ENCODE peak calls at places on chromosomes 3 and 15, in four cellular contexts. E, R, Y and N are unnamed samples.

GRCh38 chr3:129061888-129062834 is 1.6 kb downstream of the GP9 start:
- DNase-seq in E (no peak), R (no peak), Y (no peak), N (no peak)

GRCh38 chr3:172658344-172659245 is 52.3 kb downstream of the NCEH1 start:
- DNase-seq in E (peak; percentile 49), R (no peak), Y (peak; percentile 29), N (peak; percentile 88)

GRCh38 chr15:36024066-36024465 is 478.1 kb upstream of the DPH6 start:
- DNase-seq in E (no peak), R (no peak), Y (no peak), N (peak; percentile 0)

GRCh38 chr3:42527368-42527917 is 25.0 kb downstream of the VIPR1 start:
- DNase-seq in E (no peak), R (no peak), Y (no peak), N (no peak)

GRCh38 chr3:141578197-141578596 is 91.4 kb downstream of the RASA2 start:
- DNase-seq in E (no peak), R (no peak), Y (no peak), N (peak; percentile 56)

GRCh38 chr3:87349833-87350232 is 73.4 kb upstream of the POU1F1 start:
- DNase-seq in E (no peak), R (no peak), Y (no peak), N (no peak)

GRCh38 chr3:99758502-99759177 is 59.0 kb upstream of the CMSS1 start:
- DNase-seq in E (no peak), R (no peak), Y (no peak), N (no peak)

GRCh38 chr15:37101634-37102314 is 1.4 kb upstream of the MEIS2 start:
- DNase-seq in E (peak; percentile 78), R (peak; percentile 95), Y (peak; percentile 85), N (peak; percentile 69)

GRCh38 chr15:52334491-52335160 is 39.0 kb upstream of the MYO5C start:
- DNase-seq in E (no peak), R (no peak), Y (no peak), N (peak; percentile 58)

GRCh38 chr3:85304360-85304964 is 345.7 kb downstream of the CADM2 start:
- DNase-seq in E (no peak), R (no peak), Y (peak; percentile 8), N (no peak)

GRCh38 chr15:95160316-95160715 is 929.0 kb downstream of the MCTP2 start:
- DNase-seq in E (no peak), R (no peak), Y (no peak), N (no peak)

GRCh38 chr15:40313531-40314398 is 6.0 kb upstream of the PLCB2 start:
- DNase-seq in E (peak; percentile 90), R (no peak), Y (peak; percentile 57), N (peak; percentile 32)

GRCh38 chr3:177729939-177730700 is 532.8 kb upstream of the TBL1XR1 start:
- DNase-seq in E (peak; percentile 28), R (no peak), Y (no peak), N (peak; percentile 52)

GRCh38 chr15:45544266-45545023 is 21.9 kb upstream of the SLC30A4 start:
- DNase-seq in E (no peak), R (no peak), Y (no peak), N (no peak)

GRCh38 chr3:184377882-184378445 is at the start of gene THPO:
- DNase-seq in E (peak; percentile 76), R (no peak), Y (peak; percentile 65), N (no peak)

GRCh38 chr15:78638658-78639314 is 2.2 kb downstream of the CHRNB4 start:
- DNase-seq in E (peak; percentile 63), R (no peak), Y (peak; percentile 84), N (peak; percentile 8)

GRCh38 chr3:192077795-192078497 is 617.0 kb downstream of the PYDC2 start:
- DNase-seq in E (no peak), R (no peak), Y (no peak), N (no peak)

GRCh38 chr3:13404625-13405452 is 15.3 kb downstream of the NUP210 start:
- DNase-seq in E (no peak), R (no peak), Y (no peak), N (no peak)

GRCh38 chr15:34106423-34106822 is 4.5 kb downstream of the PGBD4 start:
- DNase-seq in E (no peak), R (no peak), Y (no peak), N (no peak)

GRCh38 chr15:69718916-69719315 is 266.3 kb downstream of the RPLP1 start:
- DNase-seq in E (peak; percentile 70), R (no peak), Y (no peak), N (no peak)

GRCh38 chr15:58295637-58296036 is 136.2 kb upstream of the LIPC start:
- DNase-seq in E (no peak), R (no peak), Y (no peak), N (no peak)
- H3K4me3 ChIP-seq in E (no peak overlapping the region), R (no peak overlapping the region), Y (no peak overlapping the region), N (no peak overlapping the region)

DNA sequence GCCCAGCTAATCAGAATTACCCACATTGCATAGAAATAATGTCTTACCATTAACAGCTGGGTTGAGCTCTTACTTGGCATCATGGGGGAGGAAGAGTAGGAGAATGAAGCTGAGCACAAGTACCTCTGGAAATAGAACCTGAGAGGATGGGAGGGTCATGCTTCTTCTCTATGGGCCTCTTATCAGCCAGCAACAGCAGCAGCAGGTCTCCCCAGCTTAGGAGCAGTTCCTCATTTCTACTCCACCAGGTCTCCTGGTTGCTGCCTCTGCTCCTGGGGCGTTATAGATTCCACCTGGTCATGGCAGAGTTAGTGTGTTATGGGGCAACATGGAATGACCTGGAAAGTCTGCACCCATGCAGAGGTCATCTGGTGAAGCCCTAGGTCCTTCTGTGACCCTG is 3.4 kb downstream of the FSD2 start:
- DNase-seq in E (no peak), R (no peak), Y (no peak), N (no peak)
- H3K4me3 ChIP-seq in E (no peak overlapping the region), R (no peak overlapping the region), Y (no peak overlapping the region), N (no peak overlapping the region)

GRCh38 chr15:41511331-41512077 is 2.1 kb downstream of the LTK start:
- DNase-seq in E (no peak), R (no peak), Y (peak; percentile 55), N (no peak)
- H3K4me3 ChIP-seq in E (no peak overlapping the region), R (no peak overlapping the region), Y (peak overlapping the region; percentile 13), N (no peak overlapping the region)

DNA sequence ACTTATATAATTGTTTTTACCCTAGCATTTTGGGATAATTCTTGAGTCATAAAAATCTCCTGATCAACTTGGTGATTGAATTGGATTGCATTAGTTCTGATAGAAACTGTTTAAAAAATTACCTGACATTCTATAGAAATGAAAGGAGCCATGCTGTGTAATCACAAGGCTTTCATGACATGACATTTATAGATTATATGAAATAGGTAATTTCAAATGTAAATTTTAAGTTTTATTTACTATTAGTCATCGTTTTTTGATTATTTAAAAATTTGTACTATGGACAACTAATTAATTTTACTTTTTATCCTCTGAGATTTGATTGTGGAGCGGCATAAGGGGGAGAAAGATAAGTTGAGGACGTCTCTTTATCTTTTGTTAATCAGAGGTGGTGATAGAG is 12.3 kb upstream of the CHD2 start:
- DNase-seq in E (no peak), R (no peak), Y (no peak), N (no peak)
- H3K4me3 ChIP-seq in E (no peak overlapping the region), R (no peak overlapping the region), Y (no peak overlapping the region), N (no peak overlapping the region)

GRCh38 chr3:169143471-169143870 is 520.0 kb downstream of the MECOM start:
- DNase-seq in E (no peak), R (no peak), Y (no peak), N (no peak)

GRCh38 chr3:169146112-169146665 is 517.3 kb downstream of the MECOM start:
- DNase-seq in E (peak; percentile 68), R (peak; percentile 82), Y (peak; percentile 47), N (peak; percentile 46)

GRCh38 chr3:169145551-169145950 is 518.0 kb downstream of the MECOM start:
- DNase-seq in E (no peak), R (no peak), Y (no peak), N (no peak)

GRCh38 chr3:169144271-169144670 is 519.2 kb downstream of the MECOM start:
- DNase-seq in E (no peak), R (no peak), Y (no peak), N (no peak)

DNA sequence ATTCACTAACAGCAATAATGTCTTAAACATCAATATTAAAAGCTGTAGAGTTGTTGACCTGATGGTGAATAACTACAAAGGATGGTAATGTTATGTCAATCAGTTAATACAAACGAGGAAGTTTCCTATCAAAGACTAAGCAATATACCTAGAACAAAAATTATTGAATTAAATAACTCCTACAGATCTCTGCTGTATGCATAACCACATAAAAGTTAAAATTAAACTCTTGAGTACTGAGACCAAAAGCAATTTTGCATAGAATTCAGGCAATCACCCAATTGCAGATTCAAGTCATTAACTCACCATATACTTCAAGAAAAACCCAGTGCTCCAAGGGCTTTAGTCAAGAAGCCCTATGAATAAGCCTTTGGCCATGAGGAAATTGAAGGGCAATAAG is 518.8 kb downstream of the MECOM start:
- DNase-seq in E (no peak), R (no peak), Y (no peak), N (no peak)
- H3K4me3 ChIP-seq in E (no peak overlapping the region), R (no peak overlapping the region), Y (no peak overlapping the region), N (no peak overlapping the region)